ENCODE peak calls at places on chromosomes 6 and 20, in ten cellular contexts. One of them, this sample, is unnamed.
A peak's percentile ranks its signal among the peaks of the same experiment; 100 is the strongest.

GRCh38 chr6:149028767-149029405 is 282.1 kb downstream of the UST start:
- DNase-seq in IMR-90: peak; percentile 95
- DNase-seq in heart right ventricle: peak; percentile 84
- DNase-seq in psoas muscle: no peak
- DNase-seq in K562: peak; percentile 75
- DNase-seq in CD4-positive, CD25-positive, alpha-beta regulatory T cell: peak; percentile 94
- DNase-seq in testis: peak; percentile 77
- DNase-seq in GM23338: peak; percentile 90
- DNase-seq in fibroblast of lung: peak; percentile 87
- DNase-seq in SJSA1: peak; percentile 75
- DNase-seq in this sample: peak; percentile 48

GRCh38 chr6:90003069-90003800 is 109.0 kb downstream of the GJA10 start:
- DNase-seq in heart right ventricle: no peak
- DNase-seq in IMR-90: no peak
- DNase-seq in GM23338: no peak
- DNase-seq in fibroblast of lung: peak; percentile 61
- DNase-seq in SJSA1: peak; percentile 76
- DNase-seq in CD4-positive, CD25-positive, alpha-beta regulatory T cell: no peak
- DNase-seq in psoas muscle: no peak
- DNase-seq in testis: no peak
- DNase-seq in K562: no peak
- DNase-seq in this sample: no peak

GRCh38 chr6:169237496-169238134 is 16.0 kb downstream of the THBS2 start:
- DNase-seq in testis: no peak
- DNase-seq in K562: no peak
- DNase-seq in CD4-positive, CD25-positive, alpha-beta regulatory T cell: no peak
- DNase-seq in SJSA1: peak; percentile 38
- DNase-seq in heart right ventricle: no peak
- DNase-seq in GM23338: no peak
- DNase-seq in IMR-90: no peak
- DNase-seq in psoas muscle: no peak
- DNase-seq in fibroblast of lung: no peak
- DNase-seq in this sample: peak; percentile 31

GRCh38 chr6:89707766-89708165 is 69.2 kb upstream of the LYRM2 start:
- DNase-seq in heart right ventricle: no peak
- DNase-seq in psoas muscle: no peak
- DNase-seq in CD4-positive, CD25-positive, alpha-beta regulatory T cell: no peak
- DNase-seq in K562: no peak
- DNase-seq in testis: no peak
- DNase-seq in fibroblast of lung: no peak
- DNase-seq in IMR-90: no peak
- DNase-seq in SJSA1: no peak
- DNase-seq in GM23338: no peak
- DNase-seq in this sample: no peak

GRCh38 chr20:3925899-3926638 is 36.9 kb downstream of the PANK2 start:
- DNase-seq in psoas muscle: no peak
- DNase-seq in IMR-90: no peak
- DNase-seq in K562: no peak
- DNase-seq in fibroblast of lung: no peak
- DNase-seq in CD4-positive, CD25-positive, alpha-beta regulatory T cell: no peak
- DNase-seq in heart right ventricle: no peak
- DNase-seq in GM23338: peak; percentile 43
- DNase-seq in testis: no peak
- DNase-seq in SJSA1: no peak
- DNase-seq in this sample: no peak

GRCh38 chr6:7446056-7446455 is 56.4 kb downstream of the RIOK1 start:
- DNase-seq in SJSA1: no peak
- DNase-seq in CD4-positive, CD25-positive, alpha-beta regulatory T cell: no peak
- DNase-seq in heart right ventricle: no peak
- DNase-seq in IMR-90: no peak
- DNase-seq in testis: no peak
- DNase-seq in psoas muscle: no peak
- DNase-seq in K562: no peak
- DNase-seq in fibroblast of lung: no peak
- DNase-seq in GM23338: no peak
- DNase-seq in this sample: no peak

GRCh38 chr20:33165416-33166055 is 2.4 kb upstream of the BPIFA2 start:
- DNase-seq in GM23338: no peak
- DNase-seq in testis: no peak
- DNase-seq in CD4-positive, CD25-positive, alpha-beta regulatory T cell: no peak
- DNase-seq in heart right ventricle: no peak
- DNase-seq in K562: no peak
- DNase-seq in SJSA1: no peak
- DNase-seq in psoas muscle: no peak
- DNase-seq in IMR-90: no peak
- DNase-seq in fibroblast of lung: no peak
- DNase-seq in this sample: no peak

GRCh38 chr6:142341855-142342330 is 40.1 kb downstream of the ADGRG6 start:
- DNase-seq in K562: no peak
- DNase-seq in GM23338: no peak
- DNase-seq in heart right ventricle: no peak
- DNase-seq in fibroblast of lung: no peak
- DNase-seq in CD4-positive, CD25-positive, alpha-beta regulatory T cell: no peak
- DNase-seq in psoas muscle: no peak
- DNase-seq in IMR-90: no peak
- DNase-seq in SJSA1: no peak
- DNase-seq in testis: no peak
- DNase-seq in this sample: no peak

GRCh38 chr6:43771858-43772570 is 2.0 kb downstream of the VEGFA start:
- DNase-seq in psoas muscle: peak; percentile 84
- DNase-seq in fibroblast of lung: peak; percentile 47
- DNase-seq in testis: peak; percentile 64
- DNase-seq in SJSA1: peak; percentile 59
- DNase-seq in K562: peak; percentile 87
- DNase-seq in IMR-90: no peak
- DNase-seq in heart right ventricle: no peak
- DNase-seq in CD4-positive, CD25-positive, alpha-beta regulatory T cell: peak; percentile 43
- DNase-seq in GM23338: peak; percentile 76
- DNase-seq in this sample: peak; percentile 95

GRCh38 chr6:113630738-113631535 is 226.2 kb upstream of the MARCKS start:
- DNase-seq in psoas muscle: no peak
- DNase-seq in IMR-90: peak; percentile 86
- DNase-seq in GM23338: no peak
- DNase-seq in testis: no peak
- DNase-seq in SJSA1: no peak
- DNase-seq in K562: no peak
- DNase-seq in fibroblast of lung: peak; percentile 68
- DNase-seq in CD4-positive, CD25-positive, alpha-beta regulatory T cell: peak; percentile 41
- DNase-seq in heart right ventricle: peak; percentile 17
- DNase-seq in this sample: no peak

GRCh38 chr6:3808759-3809514 is 40.2 kb upstream of the FAM50B start:
- DNase-seq in testis: no peak
- DNase-seq in heart right ventricle: no peak
- DNase-seq in GM23338: no peak
- DNase-seq in SJSA1: peak; percentile 95
- DNase-seq in psoas muscle: peak; percentile 66
- DNase-seq in K562: no peak
- DNase-seq in fibroblast of lung: peak; percentile 92
- DNase-seq in CD4-positive, CD25-positive, alpha-beta regulatory T cell: no peak
- DNase-seq in IMR-90: peak; percentile 90
- DNase-seq in this sample: no peak

GRCh38 chr6:43628392-43629103 is 516 bp downstream of the GTPBP2 start:
- DNase-seq in K562: peak; percentile 89
- DNase-seq in SJSA1: peak; percentile 70
- DNase-seq in fibroblast of lung: peak; percentile 34
- DNase-seq in CD4-positive, CD25-positive, alpha-beta regulatory T cell: peak; percentile 77
- DNase-seq in psoas muscle: no peak
- DNase-seq in IMR-90: peak; percentile 34
- DNase-seq in heart right ventricle: peak; percentile 59
- DNase-seq in GM23338: peak; percentile 89
- DNase-seq in testis: peak; percentile 61
- DNase-seq in this sample: peak; percentile 62

GRCh38 chr20:45833030-45833882 is at the start of gene SNX21:
- DNase-seq in CD4-positive, CD25-positive, alpha-beta regulatory T cell: peak; percentile 31
- DNase-seq in psoas muscle: peak; percentile 90
- DNase-seq in testis: peak; percentile 85
- DNase-seq in GM23338: peak; percentile 93
- DNase-seq in SJSA1: peak; percentile 85
- DNase-seq in IMR-90: peak; percentile 94
- DNase-seq in K562: peak; percentile 57
- DNase-seq in heart right ventricle: peak; percentile 92
- DNase-seq in fibroblast of lung: peak; percentile 94
- DNase-seq in this sample: peak; percentile 85

GRCh38 chr6:159727717-159728440 is 573 bp downstream of the WTAP start:
- DNase-seq in heart right ventricle: no peak
- DNase-seq in fibroblast of lung: peak; percentile 52
- DNase-seq in CD4-positive, CD25-positive, alpha-beta regulatory T cell: peak; percentile 70
- DNase-seq in psoas muscle: no peak
- DNase-seq in testis: no peak
- DNase-seq in SJSA1: no peak
- DNase-seq in GM23338: peak; percentile 54
- DNase-seq in K562: peak; percentile 78
- DNase-seq in IMR-90: no peak
- DNase-seq in this sample: no peak

GRCh38 chr6:55438217-55438616 is 110.9 kb downstream of the GFRAL start:
- DNase-seq in GM23338: no peak
- DNase-seq in fibroblast of lung: no peak
- DNase-seq in CD4-positive, CD25-positive, alpha-beta regulatory T cell: no peak
- DNase-seq in SJSA1: no peak
- DNase-seq in heart right ventricle: no peak
- DNase-seq in K562: no peak
- DNase-seq in psoas muscle: no peak
- DNase-seq in IMR-90: no peak
- DNase-seq in testis: no peak
- DNase-seq in this sample: no peak

GRCh38 chr6:44327096-44327495 is 13.9 kb upstream of the AARS2 start:
- DNase-seq in IMR-90: no peak
- DNase-seq in SJSA1: no peak
- DNase-seq in testis: no peak
- DNase-seq in heart right ventricle: no peak
- DNase-seq in psoas muscle: no peak
- DNase-seq in K562: no peak
- DNase-seq in CD4-positive, CD25-positive, alpha-beta regulatory T cell: no peak
- DNase-seq in fibroblast of lung: no peak
- DNase-seq in GM23338: no peak
- DNase-seq in this sample: no peak

GRCh38 chr6:44480097-44480539 is 92.6 kb downstream of the CDC5L start:
- DNase-seq in psoas muscle: no peak
- DNase-seq in K562: no peak
- DNase-seq in IMR-90: no peak
- DNase-seq in CD4-positive, CD25-positive, alpha-beta regulatory T cell: no peak
- DNase-seq in testis: no peak
- DNase-seq in fibroblast of lung: no peak
- DNase-seq in GM23338: no peak
- DNase-seq in heart right ventricle: no peak
- DNase-seq in SJSA1: no peak
- DNase-seq in this sample: no peak

DNA sequence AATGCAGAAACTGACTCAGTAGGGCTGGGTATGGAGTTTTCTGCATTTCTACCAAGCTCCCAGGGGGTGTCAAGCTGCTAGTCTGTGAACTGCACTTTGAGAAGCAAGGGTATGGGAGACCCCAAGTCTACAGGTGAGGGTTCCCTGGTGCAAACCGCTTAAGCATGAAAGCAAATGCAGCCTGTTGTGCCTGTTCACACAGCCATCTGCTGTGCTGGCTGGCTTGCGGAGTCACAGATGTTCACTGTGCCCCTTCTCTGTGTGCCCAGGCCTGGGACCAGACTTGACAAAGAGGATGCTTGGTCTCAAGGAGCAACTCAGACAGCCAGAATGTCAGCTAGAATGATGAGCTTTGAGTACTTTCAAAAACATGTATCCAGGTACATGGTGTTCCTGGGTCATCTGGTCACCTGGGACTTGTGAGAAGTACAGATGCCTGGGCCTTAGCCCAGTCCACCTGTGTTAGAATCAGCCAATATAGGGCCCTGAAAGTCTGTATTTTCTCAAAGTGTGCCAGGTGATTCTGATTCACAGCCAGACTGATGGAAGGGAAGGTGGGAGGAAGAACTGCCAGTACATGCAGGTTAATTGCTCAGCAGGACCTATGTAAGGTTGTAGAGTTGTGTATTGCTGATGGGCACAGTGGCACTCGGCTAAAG is 7.5 kb downstream of the PPP1R16B start:
- DNase-seq in heart right ventricle: no peak
- DNase-seq in testis: no peak
- DNase-seq in SJSA1: no peak
- DNase-seq in CD4-positive, CD25-positive, alpha-beta regulatory T cell: no peak
- DNase-seq in K562: no peak
- DNase-seq in psoas muscle: no peak
- DNase-seq in GM23338: no peak
- DNase-seq in fibroblast of lung: no peak
- DNase-seq in IMR-90: no peak
- DNase-seq in this sample: no peak
- H3K27ac ChIP-seq in heart right ventricle: peak overlapping the region; percentile 30
- H3K27ac ChIP-seq in testis: no peak overlapping the region
- H3K27ac ChIP-seq in SJSA1: no peak overlapping the region
- H3K27ac ChIP-seq in CD4-positive, CD25-positive, alpha-beta regulatory T cell: no peak overlapping the region
- H3K27ac ChIP-seq in K562: no peak overlapping the region
- H3K27ac ChIP-seq in psoas muscle: no peak overlapping the region
- H3K27ac ChIP-seq in GM23338: no peak overlapping the region
- H3K27ac ChIP-seq in fibroblast of lung: no peak overlapping the region
- H3K27ac ChIP-seq in IMR-90: no peak overlapping the region
- H3K27ac ChIP-seq in this sample: no peak overlapping the region

GRCh38 chr20:48465271-48465670 is 362.5 kb downstream of the PREX1 start:
- DNase-seq in fibroblast of lung: no peak
- DNase-seq in CD4-positive, CD25-positive, alpha-beta regulatory T cell: no peak
- DNase-seq in SJSA1: no peak
- DNase-seq in heart right ventricle: no peak
- DNase-seq in psoas muscle: no peak
- DNase-seq in testis: no peak
- DNase-seq in K562: no peak
- DNase-seq in IMR-90: no peak
- DNase-seq in GM23338: no peak
- DNase-seq in this sample: no peak
- H3K4me3 ChIP-seq in fibroblast of lung: no peak overlapping the region
- H3K4me3 ChIP-seq in CD4-positive, CD25-positive, alpha-beta regulatory T cell: no peak overlapping the region
- H3K4me3 ChIP-seq in SJSA1: no peak overlapping the region
- H3K4me3 ChIP-seq in heart right ventricle: no peak overlapping the region
- H3K4me3 ChIP-seq in psoas muscle: no peak overlapping the region
- H3K4me3 ChIP-seq in testis: no peak overlapping the region
- H3K4me3 ChIP-seq in K562: no peak overlapping the region
- H3K4me3 ChIP-seq in IMR-90: no peak overlapping the region
- H3K4me3 ChIP-seq in GM23338: no peak overlapping the region
- H3K4me3 ChIP-seq in this sample: no peak overlapping the region

GRCh38 chr20:38151455-38151854 is 13.6 kb downstream of the TGM2 start:
- DNase-seq in SJSA1: no peak
- DNase-seq in GM23338: no peak
- DNase-seq in testis: no peak
- DNase-seq in CD4-positive, CD25-positive, alpha-beta regulatory T cell: no peak
- DNase-seq in heart right ventricle: no peak
- DNase-seq in K562: no peak
- DNase-seq in fibroblast of lung: no peak
- DNase-seq in psoas muscle: no peak
- DNase-seq in IMR-90: no peak
- DNase-seq in this sample: no peak
- H3K27ac ChIP-seq in SJSA1: no peak overlapping the region
- H3K27ac ChIP-seq in GM23338: no peak overlapping the region
- H3K27ac ChIP-seq in testis: no peak overlapping the region
- H3K27ac ChIP-seq in CD4-positive, CD25-positive, alpha-beta regulatory T cell: no peak overlapping the region
- H3K27ac ChIP-seq in heart right ventricle: peak overlapping the region; percentile 93
- H3K27ac ChIP-seq in K562: no peak overlapping the region
- H3K27ac ChIP-seq in fibroblast of lung: no peak overlapping the region
- H3K27ac ChIP-seq in psoas muscle: peak overlapping the region; percentile 66
- H3K27ac ChIP-seq in IMR-90: peak overlapping the region; percentile 3
- H3K27ac ChIP-seq in this sample: peak overlapping the region; percentile 72

DNA sequence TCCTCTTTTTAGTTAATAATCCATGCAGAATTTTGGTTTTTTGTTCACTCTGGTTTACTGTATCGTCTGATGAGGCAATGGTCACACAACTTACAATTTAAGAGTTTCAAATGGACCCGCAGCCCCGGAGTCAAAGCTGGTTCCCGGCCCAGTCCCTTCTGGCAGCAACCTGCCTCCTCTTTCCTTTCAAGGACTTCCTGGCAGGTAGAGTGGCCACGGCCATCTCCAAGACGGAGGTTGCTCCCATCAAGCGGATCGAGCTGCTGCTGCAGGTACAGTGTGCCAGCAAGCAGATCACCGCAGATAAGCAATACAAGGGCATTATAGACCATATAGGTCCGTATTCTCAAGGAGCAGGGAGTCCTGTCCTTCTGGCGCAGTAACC is 218.2 kb downstream of the GJA1 start:
- DNase-seq in IMR-90: no peak
- DNase-seq in psoas muscle: peak; percentile 11
- DNase-seq in heart right ventricle: no peak
- DNase-seq in SJSA1: no peak
- DNase-seq in CD4-positive, CD25-positive, alpha-beta regulatory T cell: no peak
- DNase-seq in testis: no peak
- DNase-seq in K562: no peak
- DNase-seq in fibroblast of lung: no peak
- DNase-seq in GM23338: no peak
- DNase-seq in this sample: no peak
- H3K4me3 ChIP-seq in IMR-90: no peak overlapping the region
- H3K4me3 ChIP-seq in psoas muscle: no peak overlapping the region
- H3K4me3 ChIP-seq in heart right ventricle: no peak overlapping the region
- H3K4me3 ChIP-seq in SJSA1: no peak overlapping the region
- H3K4me3 ChIP-seq in CD4-positive, CD25-positive, alpha-beta regulatory T cell: no peak overlapping the region
- H3K4me3 ChIP-seq in testis: no peak overlapping the region
- H3K4me3 ChIP-seq in K562: no peak overlapping the region
- H3K4me3 ChIP-seq in fibroblast of lung: no peak overlapping the region
- H3K4me3 ChIP-seq in GM23338: no peak overlapping the region
- H3K4me3 ChIP-seq in this sample: no peak overlapping the region